ENCODE peak calls at places on chromosomes 7 and 10, in nine cellular contexts. L, I, H, Q, O, S, K, R and D are unnamed samples. For H3K4me1, the result is how much of the 10 kb centered on the place peaks cover.

GRCh38 chr7:78752554-78752953 is 700.9 kb downstream of the MAGI2 start:
- DNase-seq in L (no peak), I (no peak), H (no peak), Q (no peak), O (no peak), S (no peak), K (no peak), R (no peak), D (no peak)

GRCh38 chr7:108947521-108947920 is 377.8 kb downstream of the DNAJB9 start:
- DNase-seq in L (no peak), I (no peak), H (no peak), Q (no peak), O (no peak), S (no peak), K (no peak), R (no peak), D (no peak)

GRCh38 chr10:46524471-46525176 is 31.8 kb downstream of the GPRIN2 start:
- DNase-seq in L (no peak), I (no peak), H (no peak), Q (no peak), O (peak), S (peak), K (no peak), R (peak), D (no peak)

GRCh38 chr10:3636356-3637181 is 148.4 kb downstream of the KLF6 start:
- DNase-seq in L (no peak), I (no peak), H (no peak), Q (no peak), O (no peak), S (no peak), K (no peak), R (no peak), D (no peak)

GRCh38 chr10:113929522-113929921 is 75.1 kb downstream of the NHLRC2 start:
- DNase-seq in L (no peak), I (no peak), H (no peak), Q (no peak), O (no peak), S (no peak), K (no peak), R (no peak), D (no peak)

GRCh38 chr7:45162943-45163691 is 5.5 kb downstream of the RAMP3 start:
- DNase-seq in L (no peak), I (no peak), H (no peak), Q (no peak), O (no peak), S (peak), K (no peak), R (no peak), D (no peak)

GRCh38 chr7:51079494-51079893 is 237.1 kb downstream of the COBL start:
- DNase-seq in L (no peak), I (no peak), H (no peak), Q (no peak), O (no peak), S (no peak), K (no peak), R (no peak), D (no peak)

GRCh38 chr7:135322571-135323340 is 89.1 kb downstream of the STRA8 start:
- DNase-seq in L (no peak), I (no peak), H (no peak), Q (no peak), O (no peak), S (peak), K (no peak), R (no peak), D (no peak)

GRCh38 chr7:111174476-111174875 is 83.5 kb downstream of the LRRN3 start:
- DNase-seq in L (no peak), I (no peak), H (no peak), Q (no peak), O (no peak), S (no peak), K (no peak), R (no peak), D (no peak)

GRCh38 chr10:80662429-80663211 is 124.9 kb downstream of the SH2D4B start:
- DNase-seq in L (peak), I (peak), H (peak), Q (peak), O (peak), S (peak), K (peak), R (peak), D (peak)

GRCh38 chr7:16739863-16740622 is 13.5 kb upstream of the TSPAN13 start:
- DNase-seq in L (no peak), I (no peak), H (no peak), Q (no peak), O (no peak), S (peak), K (peak), R (peak), D (no peak)

GRCh38 chr7:130096243-130096827 is 26.0 kb downstream of the KLHDC10 start:
- DNase-seq in L (no peak), I (no peak), H (no peak), Q (no peak), O (no peak), S (peak), K (no peak), R (no peak), D (no peak)

GRCh38 chr7:34107306-34107705 is 202.0 kb downstream of the BMPER start:
- DNase-seq in L (no peak), I (no peak), H (no peak), Q (no peak), O (no peak), S (no peak), K (no peak), R (peak), D (no peak)

GRCh38 chr7:73648593-73649332 is 18.9 kb upstream of the VPS37D start:
- DNase-seq in L (no peak), I (no peak), H (no peak), Q (no peak), O (no peak), S (no peak), K (no peak), R (no peak), D (no peak)

DNA sequence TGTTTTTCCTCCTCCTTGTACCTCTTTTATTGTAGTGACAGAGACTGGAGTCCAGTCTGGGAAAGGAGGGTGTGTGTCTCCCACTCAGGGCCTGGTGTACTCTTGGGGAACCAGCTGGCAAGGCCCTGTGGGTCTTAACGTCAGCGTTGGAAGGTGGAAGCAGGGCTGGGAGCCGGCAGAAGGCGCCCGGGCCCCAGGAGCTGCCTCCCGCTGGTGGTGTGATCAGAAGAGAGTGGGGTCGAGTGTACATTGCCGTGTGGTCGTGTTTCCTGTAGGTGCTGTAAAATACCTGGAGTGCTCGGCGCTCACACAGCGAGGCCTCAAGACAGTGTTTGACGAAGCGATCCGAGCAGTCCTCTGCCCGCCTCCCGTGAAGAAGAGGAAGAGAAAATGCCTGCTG is 45.7 kb downstream of the DAGLB start:
- DNase-seq in L (no peak), I (no peak), H (no peak), Q (no peak), O (no peak), S (no peak), K (no peak), R (no peak), D (no peak)
- TF ChIP-seq CTCF in L (no peak), I (no peak), H (no peak), Q (no peak), O (no peak), S (no peak), K (no peak), R (no peak), D (no peak)

GRCh38 chr10:131132681-131133080 is 178.8 kb downstream of the TCERG1L start:
- DNase-seq in L (no peak), I (no peak), H (no peak), Q (no peak), O (no peak), S (no peak), K (no peak), R (no peak), D (no peak)
- H3K4me3 ChIP-seq in L (no peak), I (no peak), H (no peak), Q (no peak), O (no peak), S (no peak), K (no peak), R (no peak), D (no peak)

GRCh38 chr10:110274629-110275028 is 30.1 kb downstream of the SMNDC1 start:
- DNase-seq in L (no peak), I (no peak), H (no peak), Q (no peak), O (no peak), S (no peak), K (no peak), R (no peak), D (no peak)

GRCh38 chr10:110273474-110273873 is 31.2 kb downstream of the SMNDC1 start:
- DNase-seq in L (no peak), I (peak), H (no peak), Q (peak), O (no peak), S (peak), K (peak), R (peak), D (peak)

GRCh38 chr10:110275140-110275729 is 29.5 kb downstream of the SMNDC1 start:
- DNase-seq in L (no peak), I (no peak), H (no peak), Q (no peak), O (no peak), S (no peak), K (no peak), R (no peak), D (no peak)

GRCh38 chr10:110276603-110277002 is 28.1 kb downstream of the SMNDC1 start:
- DNase-seq in L (no peak), I (no peak), H (no peak), Q (no peak), O (no peak), S (no peak), K (no peak), R (no peak), D (no peak)

DNA sequence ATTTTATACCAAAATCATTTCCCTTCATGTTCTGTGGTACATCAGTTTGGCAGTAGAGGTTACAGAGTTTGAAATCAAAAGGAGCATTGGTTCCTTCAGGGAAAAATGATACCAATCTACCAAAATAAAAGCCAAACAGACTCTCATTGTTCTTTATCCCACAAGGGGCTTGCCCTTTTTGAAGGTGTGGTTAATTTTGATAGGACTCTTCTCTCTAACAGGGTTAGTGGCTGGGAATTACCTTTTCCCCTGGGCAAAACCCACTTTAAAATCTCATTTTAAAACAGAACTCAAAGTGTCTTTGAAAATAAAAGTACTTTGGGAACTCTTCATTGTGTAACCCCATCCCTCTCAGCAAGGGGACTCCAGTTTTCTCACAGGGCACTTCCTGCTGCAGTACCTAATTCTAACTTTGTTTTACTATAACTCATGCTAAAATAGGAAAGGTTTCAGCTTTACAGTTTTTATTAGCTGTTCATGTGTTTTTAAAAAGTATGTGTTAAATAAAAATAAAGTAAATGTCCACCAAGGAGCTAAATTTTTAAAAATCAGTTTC is 30.6 kb downstream of the SMNDC1 start:
- DNase-seq in L (peak), I (no peak), H (no peak), Q (no peak), O (no peak), S (no peak), K (no peak), R (no peak), D (no peak)
- H3K4me1 ChIP-seq in L (under half), I (half or more), H (under half), Q (under half), O (under half), S (under half), K (under half), R (under half), D (under half)

GRCh38 chr10:28097633-28098032 is 98.8 kb upstream of the ODAD2 start:
- DNase-seq in L (no peak), I (no peak), H (no peak), Q (no peak), O (no peak), S (no peak), K (no peak), R (no peak), D (no peak)
- TF ChIP-seq CTCF in L (no peak), I (no peak), H (no peak), Q (no peak), O (peak), S (peak), K (no peak), R (no peak), D (no peak)

GRCh38 chr10:31759816-31760626 is 168.6 kb downstream of the ARHGAP12 start:
- DNase-seq in L (peak), I (peak), H (peak), Q (peak), O (peak), S (peak), K (peak), R (peak), D (peak)

GRCh38 chr10:31761156-31761555 is 167.5 kb downstream of the ARHGAP12 start:
- DNase-seq in L (no peak), I (no peak), H (no peak), Q (no peak), O (no peak), S (no peak), K (no peak), R (no peak), D (no peak)

GRCh38 chr10:31762306-31762705 is 166.3 kb downstream of the ARHGAP12 start:
- DNase-seq in L (no peak), I (no peak), H (no peak), Q (no peak), O (no peak), S (no peak), K (no peak), R (no peak), D (no peak)

GRCh38 chr10:31759124-31759798 is 169.4 kb downstream of the ARHGAP12 start:
- DNase-seq in L (peak), I (peak), H (no peak), Q (peak), O (peak), S (peak), K (peak), R (peak), D (peak)

GRCh38 chr10:31760674-31761081 is 168.0 kb downstream of the ARHGAP12 start:
- DNase-seq in L (no peak), I (no peak), H (no peak), Q (peak), O (no peak), S (peak), K (no peak), R (no peak), D (no peak)
- H3K4me3 ChIP-seq in L (peak), I (peak), H (peak), Q (peak), O (peak), S (peak), K (peak), R (peak), D (peak)

GRCh38 chr7:155454183-155455112 is 3.5 kb upstream of the EN2 start:
- DNase-seq in L (peak), I (no peak), H (no peak), Q (no peak), O (peak), S (peak), K (no peak), R (no peak), D (no peak)
- H3K4me1 ChIP-seq in L (under half), I (under half), H (under half), Q (under half), O (under half), S (under half), K (under half), R (under half), D (half or more)

DNA sequence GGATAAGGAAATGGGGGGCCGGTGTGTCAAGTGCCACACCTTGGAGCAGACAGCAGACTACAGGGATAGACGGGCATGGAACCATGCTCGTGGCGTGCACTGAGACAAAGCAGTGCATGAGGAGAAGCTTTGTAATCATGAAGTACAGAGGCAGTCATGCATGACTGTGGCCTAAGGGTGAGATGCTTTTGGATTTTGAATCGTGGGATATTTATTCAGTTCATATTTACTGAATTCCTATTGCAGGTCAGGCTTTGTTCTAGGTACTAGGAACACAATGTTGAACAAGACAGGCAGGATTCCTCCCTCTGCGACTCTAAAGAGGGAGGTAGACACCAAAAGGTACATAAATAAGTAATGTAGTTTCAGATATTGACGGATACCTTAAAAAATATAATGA is 597.6 kb downstream of the PARD3 start:
- DNase-seq in L (no peak), I (no peak), H (no peak), Q (no peak), O (no peak), S (no peak), K (no peak), R (no peak), D (no peak)
- TF ChIP-seq CTCF in L (no peak), I (no peak), H (no peak), Q (no peak), O (no peak), S (no peak), K (no peak), R (no peak), D (no peak)

GRCh38 chr10:30433286-30433778 is 652 bp upstream of the MAP3K8 start:
- DNase-seq in L (peak), I (peak), H (peak), Q (peak), O (peak), S (peak), K (peak), R (peak), D (peak)

GRCh38 chr10:30433779-30434272 is at the start of gene MAP3K8:
- DNase-seq in L (peak), I (peak), H (peak), Q (peak), O (peak), S (peak), K (peak), R (peak), D (peak)

GRCh38 chr10:30431435-30431911 is 2.5 kb upstream of the MAP3K8 start:
- DNase-seq in L (peak), I (peak), H (no peak), Q (no peak), O (no peak), S (peak), K (no peak), R (peak), D (peak)

GRCh38 chr10:30432631-30433285 is 1.2 kb upstream of the MAP3K8 start:
- DNase-seq in L (peak), I (peak), H (no peak), Q (peak), O (no peak), S (peak), K (no peak), R (peak), D (peak)

GRCh38 chr10:30430544-30431298 is 3.3 kb upstream of the MAP3K8 start:
- DNase-seq in L (no peak), I (no peak), H (no peak), Q (no peak), O (no peak), S (no peak), K (no peak), R (no peak), D (no peak)
- H3K4me3 ChIP-seq in L (no peak), I (peak), H (no peak), Q (no peak), O (no peak), S (no peak), K (no peak), R (no peak), D (peak)